ENCODE peak calls at places on chromosomes 7 and 10, in eight cellular contexts. One of them, this sample, is unnamed.

GRCh38 chr7:79199266-79199665 is 254.2 kb downstream of the MAGI2 start:
- DNase-seq in aorta: no peak
- DNase-seq in endodermal cell: no peak
- DNase-seq in tibial nerve: no peak
- DNase-seq in IMR-90: peak; percentile 69
- DNase-seq in mammary epithelial cell: no peak
- DNase-seq in CD8-positive, alpha-beta T cell: no peak
- DNase-seq in mesendoderm: no peak
- DNase-seq in this sample: no peak

GRCh38 chr10:131698986-131699385 is 201.8 kb upstream of the PPP2R2D start:
- DNase-seq in IMR-90: no peak
- DNase-seq in mammary epithelial cell: no peak
- DNase-seq in mesendoderm: no peak
- DNase-seq in aorta: no peak
- DNase-seq in tibial nerve: no peak
- DNase-seq in endodermal cell: peak; percentile 20
- DNase-seq in CD8-positive, alpha-beta T cell: no peak
- DNase-seq in this sample: no peak

GRCh38 chr7:95700917-95701316 is 71.4 kb upstream of the DYNC1I1 start:
- DNase-seq in mesendoderm: no peak
- DNase-seq in mammary epithelial cell: no peak
- DNase-seq in endodermal cell: no peak
- DNase-seq in IMR-90: no peak
- DNase-seq in CD8-positive, alpha-beta T cell: no peak
- DNase-seq in tibial nerve: no peak
- DNase-seq in aorta: no peak
- DNase-seq in this sample: no peak

GRCh38 chr7:43164757-43165156 is 52.3 kb downstream of the HECW1 start:
- DNase-seq in mammary epithelial cell: peak; percentile 99
- DNase-seq in tibial nerve: no peak
- DNase-seq in CD8-positive, alpha-beta T cell: no peak
- DNase-seq in endodermal cell: no peak
- DNase-seq in mesendoderm: no peak
- DNase-seq in aorta: no peak
- DNase-seq in IMR-90: peak; percentile 97
- DNase-seq in this sample: no peak

GRCh38 chr10:62071846-62072281 is 170.4 kb downstream of the ARID5B start:
- DNase-seq in tibial nerve: no peak
- DNase-seq in mammary epithelial cell: no peak
- DNase-seq in endodermal cell: no peak
- DNase-seq in mesendoderm: no peak
- DNase-seq in IMR-90: peak; percentile 78
- DNase-seq in CD8-positive, alpha-beta T cell: no peak
- DNase-seq in aorta: no peak
- DNase-seq in this sample: no peak

GRCh38 chr10:95560288-95561199 is 627 bp downstream of the SORBS1 start:
- DNase-seq in endodermal cell: peak; percentile 88
- DNase-seq in CD8-positive, alpha-beta T cell: peak; percentile 34
- DNase-seq in IMR-90: peak; percentile 22
- DNase-seq in aorta: peak; percentile 63
- DNase-seq in mammary epithelial cell: peak; percentile 30
- DNase-seq in mesendoderm: peak; percentile 68
- DNase-seq in tibial nerve: peak; percentile 30
- DNase-seq in this sample: peak; percentile 36

GRCh38 chr10:96337106-96337505 is 21.7 kb downstream of the OPALIN start:
- DNase-seq in endodermal cell: no peak
- DNase-seq in mesendoderm: peak; percentile 26
- DNase-seq in IMR-90: no peak
- DNase-seq in mammary epithelial cell: no peak
- DNase-seq in tibial nerve: no peak
- DNase-seq in CD8-positive, alpha-beta T cell: no peak
- DNase-seq in aorta: no peak
- DNase-seq in this sample: no peak

GRCh38 chr10:119250641-119251314 is 43.4 kb downstream of the GRK5 start:
- DNase-seq in CD8-positive, alpha-beta T cell: no peak
- DNase-seq in mammary epithelial cell: peak; percentile 71
- DNase-seq in endodermal cell: no peak
- DNase-seq in aorta: no peak
- DNase-seq in tibial nerve: no peak
- DNase-seq in mesendoderm: peak; percentile 37
- DNase-seq in IMR-90: peak; percentile 98
- DNase-seq in this sample: no peak

GRCh38 chr7:662576-662975 is 63.9 kb upstream of the DNAAF5 start:
- DNase-seq in aorta: no peak
- DNase-seq in mesendoderm: no peak
- DNase-seq in IMR-90: no peak
- DNase-seq in tibial nerve: no peak
- DNase-seq in endodermal cell: no peak
- DNase-seq in CD8-positive, alpha-beta T cell: no peak
- DNase-seq in mammary epithelial cell: no peak
- DNase-seq in this sample: no peak

GRCh38 chr7:32318300-32319018 is 171.7 kb downstream of the LSM5 start:
- DNase-seq in endodermal cell: no peak
- DNase-seq in IMR-90: no peak
- DNase-seq in mammary epithelial cell: no peak
- DNase-seq in CD8-positive, alpha-beta T cell: no peak
- DNase-seq in tibial nerve: no peak
- DNase-seq in aorta: no peak
- DNase-seq in mesendoderm: no peak
- DNase-seq in this sample: no peak

GRCh38 chr7:3359011-3359410 is 58.0 kb downstream of the SDK1 start:
- DNase-seq in endodermal cell: peak; percentile 62
- DNase-seq in tibial nerve: no peak
- DNase-seq in CD8-positive, alpha-beta T cell: no peak
- DNase-seq in mammary epithelial cell: no peak
- DNase-seq in aorta: no peak
- DNase-seq in mesendoderm: peak; percentile 48
- DNase-seq in IMR-90: no peak
- DNase-seq in this sample: no peak

GRCh38 chr7:128911441-128912031 is 1.0 kb upstream of the KCP start:
- DNase-seq in tibial nerve: no peak
- DNase-seq in mammary epithelial cell: no peak
- DNase-seq in aorta: no peak
- DNase-seq in mesendoderm: peak; percentile 98
- DNase-seq in IMR-90: no peak
- DNase-seq in endodermal cell: peak; percentile 95
- DNase-seq in CD8-positive, alpha-beta T cell: no peak
- DNase-seq in this sample: no peak

GRCh38 chr7:48424731-48425130 is 253.5 kb downstream of the ABCA13 start:
- DNase-seq in tibial nerve: no peak
- DNase-seq in mammary epithelial cell: peak; percentile 48
- DNase-seq in IMR-90: peak; percentile 6
- DNase-seq in endodermal cell: peak; percentile 64
- DNase-seq in mesendoderm: peak; percentile 49
- DNase-seq in CD8-positive, alpha-beta T cell: no peak
- DNase-seq in aorta: no peak
- DNase-seq in this sample: no peak

GRCh38 chr10:99682032-99682431 is 22.7 kb downstream of the ENTPD7 start:
- DNase-seq in CD8-positive, alpha-beta T cell: no peak
- DNase-seq in aorta: no peak
- DNase-seq in mammary epithelial cell: no peak
- DNase-seq in mesendoderm: no peak
- DNase-seq in IMR-90: no peak
- DNase-seq in endodermal cell: no peak
- DNase-seq in tibial nerve: no peak
- DNase-seq in this sample: no peak

DNA sequence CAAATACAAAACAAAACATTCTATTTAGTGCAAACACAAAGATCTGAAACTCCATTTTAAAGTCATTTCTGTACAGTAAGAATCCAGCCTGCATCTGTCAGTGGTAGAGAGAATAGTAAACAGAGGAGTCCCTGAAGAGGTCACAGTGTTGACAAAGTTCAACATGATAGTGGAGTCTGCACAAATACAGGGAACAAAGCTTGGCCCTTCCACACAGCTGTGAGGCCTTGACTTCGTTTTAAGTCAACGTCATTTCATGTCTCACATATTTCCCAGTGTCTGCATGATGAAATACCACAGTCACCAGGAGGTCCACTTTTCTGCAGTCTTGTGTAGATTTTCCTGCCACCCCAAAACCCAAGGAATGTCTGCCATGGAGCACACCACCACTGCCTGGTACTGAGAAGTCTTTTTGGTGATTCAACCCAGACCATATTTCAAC is 33.0 kb downstream of the CYP26A1 start:
- DNase-seq in IMR-90: peak; percentile 10
- DNase-seq in mesendoderm: no peak
- DNase-seq in mammary epithelial cell: no peak
- DNase-seq in tibial nerve: no peak
- DNase-seq in CD8-positive, alpha-beta T cell: no peak
- DNase-seq in aorta: no peak
- DNase-seq in endodermal cell: no peak
- DNase-seq in this sample: no peak
- H3K27ac ChIP-seq in IMR-90: no peak overlapping the region
- H3K27ac ChIP-seq in mesendoderm: no peak overlapping the region
- H3K27ac ChIP-seq in mammary epithelial cell: no peak overlapping the region
- H3K27ac ChIP-seq in tibial nerve: no peak overlapping the region
- H3K27ac ChIP-seq in CD8-positive, alpha-beta T cell: no peak overlapping the region
- H3K27ac ChIP-seq in aorta: no peak overlapping the region
- H3K27ac ChIP-seq in endodermal cell: no peak overlapping the region
- H3K27ac ChIP-seq in this sample: no peak overlapping the region

DNA sequence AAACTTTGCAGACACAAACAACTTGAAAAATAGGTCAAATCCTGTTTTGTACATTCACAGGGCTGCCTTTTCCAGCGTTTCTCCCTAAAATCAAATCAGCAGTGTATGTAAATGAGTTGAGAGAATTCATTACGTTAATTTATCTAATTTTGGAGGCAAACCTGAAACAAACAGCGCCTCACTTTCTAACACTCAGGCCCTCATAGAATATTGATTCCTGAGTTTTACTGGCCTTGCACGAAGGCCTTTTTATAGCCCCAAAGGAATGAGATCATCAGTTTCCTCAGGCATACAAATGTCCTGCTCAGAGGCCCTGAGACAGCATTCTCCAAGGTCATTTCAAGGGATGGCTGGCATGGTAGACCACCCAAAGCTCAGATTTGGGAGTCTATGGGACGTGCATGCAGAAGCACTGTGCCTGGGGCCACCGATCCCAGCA is 131.7 kb upstream of the CHST15 start:
- DNase-seq in endodermal cell: no peak
- DNase-seq in aorta: no peak
- DNase-seq in mammary epithelial cell: no peak
- DNase-seq in tibial nerve: no peak
- DNase-seq in CD8-positive, alpha-beta T cell: no peak
- DNase-seq in IMR-90: no peak
- DNase-seq in mesendoderm: no peak
- DNase-seq in this sample: no peak
- H3K27ac ChIP-seq in endodermal cell: no peak overlapping the region
- H3K27ac ChIP-seq in aorta: peak overlapping the region; percentile 53
- H3K27ac ChIP-seq in mammary epithelial cell: no peak overlapping the region
- H3K27ac ChIP-seq in tibial nerve: no peak overlapping the region
- H3K27ac ChIP-seq in CD8-positive, alpha-beta T cell: no peak overlapping the region
- H3K27ac ChIP-seq in IMR-90: no peak overlapping the region
- H3K27ac ChIP-seq in mesendoderm: no peak overlapping the region
- H3K27ac ChIP-seq in this sample: no peak overlapping the region

GRCh38 chr7:29145553-29146081 is 720 bp downstream of the CPVL start:
- DNase-seq in aorta: no peak
- DNase-seq in CD8-positive, alpha-beta T cell: no peak
- DNase-seq in tibial nerve: no peak
- DNase-seq in mesendoderm: no peak
- DNase-seq in IMR-90: no peak
- DNase-seq in mammary epithelial cell: no peak
- DNase-seq in endodermal cell: no peak
- DNase-seq in this sample: no peak

GRCh38 chr7:29147821-29148220 is 1.5 kb upstream of the CPVL start:
- DNase-seq in aorta: peak; percentile 55
- DNase-seq in mesendoderm: no peak
- DNase-seq in IMR-90: no peak
- DNase-seq in mammary epithelial cell: no peak
- DNase-seq in tibial nerve: no peak
- DNase-seq in endodermal cell: no peak
- DNase-seq in CD8-positive, alpha-beta T cell: no peak
- DNase-seq in this sample: no peak

GRCh38 chr7:29143698-29144203 is 2.6 kb downstream of the CPVL start:
- DNase-seq in tibial nerve: no peak
- DNase-seq in CD8-positive, alpha-beta T cell: no peak
- DNase-seq in mammary epithelial cell: no peak
- DNase-seq in IMR-90: no peak
- DNase-seq in endodermal cell: no peak
- DNase-seq in aorta: no peak
- DNase-seq in mesendoderm: no peak
- DNase-seq in this sample: no peak

GRCh38 chr7:29146888-29147609 is 712 bp upstream of the CPVL start:
- DNase-seq in endodermal cell: peak; percentile 64
- DNase-seq in tibial nerve: no peak
- DNase-seq in CD8-positive, alpha-beta T cell: no peak
- DNase-seq in mesendoderm: peak; percentile 39
- DNase-seq in IMR-90: no peak
- DNase-seq in aorta: peak; percentile 55
- DNase-seq in mammary epithelial cell: no peak
- DNase-seq in this sample: no peak

DNA sequence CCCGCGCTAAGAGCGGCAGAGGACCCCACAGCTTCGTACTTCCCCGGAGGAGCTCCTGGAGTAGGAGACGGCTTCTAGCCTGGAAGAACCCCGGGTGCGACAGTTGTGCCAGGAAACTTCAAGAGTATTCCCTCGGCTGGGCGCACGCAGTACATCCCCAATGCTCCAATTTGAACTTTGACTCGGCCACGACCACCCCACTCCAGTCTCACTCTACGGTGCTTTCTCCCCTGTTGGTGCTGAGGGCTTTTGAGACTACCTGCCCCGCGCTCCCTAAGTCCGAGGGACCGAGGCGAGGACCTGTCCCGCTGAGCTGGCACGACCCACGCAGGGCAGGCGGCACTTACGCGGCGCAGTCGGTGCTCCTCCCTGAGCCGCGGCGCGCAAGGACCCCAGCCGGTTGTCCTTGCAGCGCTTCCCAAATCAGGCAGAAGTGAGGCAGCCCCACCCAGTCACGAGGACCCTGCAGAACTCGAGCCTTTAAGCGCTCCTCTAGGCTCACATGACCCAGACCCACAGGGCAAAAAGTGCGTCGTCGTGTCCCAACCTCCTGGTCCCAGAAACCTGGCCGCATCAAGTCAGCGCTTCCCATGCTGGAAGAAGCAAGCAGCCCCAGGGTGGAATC is at the start of gene CPVL:
- DNase-seq in IMR-90: no peak
- DNase-seq in aorta: peak; percentile 89
- DNase-seq in endodermal cell: peak; percentile 88
- DNase-seq in CD8-positive, alpha-beta T cell: no peak
- DNase-seq in mammary epithelial cell: no peak
- DNase-seq in tibial nerve: peak; percentile 49
- DNase-seq in mesendoderm: peak; percentile 91
- DNase-seq in this sample: peak; percentile 21
- H3K27ac ChIP-seq in IMR-90: no peak within 1 kb of the TSS
- H3K27ac ChIP-seq in aorta: no peak within 1 kb of the TSS
- H3K27ac ChIP-seq in endodermal cell: no peak within 1 kb of the TSS
- H3K27ac ChIP-seq in CD8-positive, alpha-beta T cell: no peak within 1 kb of the TSS
- H3K27ac ChIP-seq in mammary epithelial cell: no peak within 1 kb of the TSS
- H3K27ac ChIP-seq in tibial nerve: peak within 1 kb of the TSS; percentile 63
- H3K27ac ChIP-seq in mesendoderm: no peak within 1 kb of the TSS
- H3K27ac ChIP-seq in this sample: no peak within 1 kb of the TSS

DNA sequence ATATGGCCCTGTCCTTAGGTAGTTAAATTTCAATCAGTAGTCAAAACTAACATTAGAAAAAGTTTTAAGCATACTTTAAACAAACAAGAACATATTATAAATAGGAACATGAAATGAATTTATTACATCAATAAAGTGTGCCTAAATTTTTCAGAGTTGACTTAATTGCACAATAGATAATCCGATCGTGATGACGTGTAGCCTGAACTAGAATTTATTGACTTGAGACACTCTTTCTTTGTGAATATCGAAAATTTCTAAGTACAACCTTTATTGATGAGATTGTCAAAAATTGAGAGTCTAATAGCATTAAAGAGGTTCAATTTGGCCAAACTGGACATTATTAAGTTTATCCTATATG is 56.0 kb downstream of the CALD1 start:
- DNase-seq in mammary epithelial cell: no peak
- DNase-seq in IMR-90: no peak
- DNase-seq in aorta: no peak
- DNase-seq in endodermal cell: no peak
- DNase-seq in mesendoderm: no peak
- DNase-seq in tibial nerve: no peak
- DNase-seq in CD8-positive, alpha-beta T cell: no peak
- DNase-seq in this sample: no peak
- H3K27ac ChIP-seq in mammary epithelial cell: no peak overlapping the region
- H3K27ac ChIP-seq in IMR-90: no peak overlapping the region
- H3K27ac ChIP-seq in aorta: peak overlapping the region; percentile 89
- H3K27ac ChIP-seq in endodermal cell: no peak overlapping the region
- H3K27ac ChIP-seq in mesendoderm: no peak overlapping the region
- H3K27ac ChIP-seq in tibial nerve: peak overlapping the region; percentile 83
- H3K27ac ChIP-seq in CD8-positive, alpha-beta T cell: no peak overlapping the region
- H3K27ac ChIP-seq in this sample: no peak overlapping the region